ENCODE peak calls at places on chromosome 19, in six cellular contexts. M is mucosa of descending colon, B is hepatocyte, T is brain microvascular endothelial cell, H is cardiac fibroblast, W is AG09309. I is an unnamed sample.

GRCh38 chr19:32022946-32023832 is 322.2 kb upstream of the ZNF507 start:
- DNase-seq in M (no peak), B (no peak), T (no peak), H (no peak), W (no peak), I (no peak)

GRCh38 chr19:8180018-8180417 is 29.2 kb upstream of the CERS4 start:
- DNase-seq in M (no peak), B (no peak), T (no peak), H (no peak), W (no peak), I (no peak)

GRCh38 chr19:38125238-38125637 is 98.8 kb downstream of the DPF1 start:
- DNase-seq in M (no peak), B (no peak), T (no peak), H (no peak), W (no peak), I (no peak)

GRCh38 chr19:58366576-58367430 is 4.3 kb upstream of the ZNF497 start:
- DNase-seq in M (no peak), B (no peak), T (no peak), H (no peak), W (no peak), I (no peak)

GRCh38 chr19:42115705-42116104 is 16.5 kb downstream of the POU2F2 start:
- DNase-seq in M (no peak), B (no peak), T (no peak), H (no peak), W (no peak), I (no peak)

GRCh38 chr19:56678205-56678604 is 6.6 kb upstream of the ZNF835 start:
- DNase-seq in M (no peak), B (no peak), T (no peak), H (no peak), W (no peak), I (no peak)

GRCh38 chr19:17681505-17682125 is 6.5 kb downstream of the UNC13A start:
- DNase-seq in M (peak; percentile 30), B (peak; percentile 77), T (peak; percentile 31), H (peak; percentile 50), W (peak; percentile 10), I (peak; percentile 36)

GRCh38 chr19:35000647-35001501 is 751 bp downstream of the GRAMD1A start:
- DNase-seq in M (peak; percentile 59), B (peak; percentile 60), T (peak; percentile 31), H (peak; percentile 52), W (no peak), I (peak; percentile 55)

GRCh38 chr19:5041168-5042038 is 72.5 kb downstream of the KDM4B start:
- DNase-seq in M (no peak), B (no peak), T (no peak), H (no peak), W (no peak), I (no peak)

GRCh38 chr19:14577264-14577663 is 5.4 kb upstream of the NDUFB7 start:
- DNase-seq in M (no peak), B (no peak), T (no peak), H (no peak), W (no peak), I (no peak)

GRCh38 chr19:52190679-52191293 is 934 bp downstream of the PPP2R1A start:
- DNase-seq in M (peak; percentile 49), B (no peak), T (peak; percentile 10), H (peak; percentile 63), W (no peak), I (peak; percentile 38)

DNA sequence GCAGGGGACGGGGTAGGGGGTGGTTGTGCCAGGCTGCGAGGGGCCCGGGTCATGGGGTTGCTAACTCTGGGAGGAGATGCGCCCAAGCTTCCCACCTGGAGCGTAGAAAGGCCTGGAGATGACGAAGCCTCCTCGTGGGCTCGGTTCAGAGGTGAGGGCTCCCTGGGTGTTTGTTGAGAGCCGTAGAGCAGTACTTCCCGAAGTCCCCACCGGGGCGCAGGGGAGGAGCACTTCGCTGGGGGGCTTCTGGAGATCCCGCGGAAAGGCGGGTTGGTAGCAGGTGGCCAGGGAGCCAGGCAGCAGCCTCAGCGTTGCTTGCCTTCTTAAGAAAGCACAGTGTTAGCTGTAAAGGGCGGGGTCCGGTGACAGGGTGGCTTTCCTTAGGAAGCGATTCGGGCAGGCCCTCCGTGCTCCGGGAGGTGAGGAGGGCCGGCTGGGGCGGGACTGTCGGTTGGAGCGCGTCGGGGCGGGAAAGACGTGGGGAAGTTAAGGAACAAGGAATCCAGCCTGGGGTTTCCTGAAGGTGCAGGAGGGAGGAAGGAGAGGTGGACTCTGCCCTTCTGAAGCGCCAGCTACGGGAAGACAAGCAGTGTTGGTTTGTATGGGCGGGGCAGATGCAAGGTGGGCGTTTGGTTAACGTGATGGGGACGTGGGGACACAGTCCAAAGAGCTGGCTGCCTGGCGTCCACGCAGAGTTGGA is 3.3 kb downstream of the VSTM2B start:
- DNase-seq in M (no peak), B (peak; percentile 51), T (no peak), H (no peak), W (no peak), I (no peak)
- H3K4me3 ChIP-seq in M (no peak overlapping the region), B (no peak overlapping the region), T (no peak overlapping the region), H (no peak overlapping the region), W (no peak overlapping the region), I (no peak overlapping the region)

GRCh38 chr19:33766623-33767022 is 30.0 kb upstream of the KCTD15 start:
- DNase-seq in M (no peak), B (no peak), T (no peak), H (no peak), W (no peak), I (no peak)

GRCh38 chr19:33771308-33772101 is 25.2 kb upstream of the KCTD15 start:
- DNase-seq in M (peak; percentile 82), B (peak; percentile 88), T (peak; percentile 45), H (peak; percentile 73), W (no peak), I (peak; percentile 59)

GRCh38 chr19:33769208-33769607 is 27.5 kb upstream of the KCTD15 start:
- DNase-seq in M (no peak), B (no peak), T (no peak), H (no peak), W (no peak), I (no peak)

GRCh38 chr19:33770107-33770506 is 26.6 kb upstream of the KCTD15 start:
- DNase-seq in M (no peak), B (no peak), T (no peak), H (no peak), W (no peak), I (no peak)

GRCh38 chr19:33767898-33768413 is 28.7 kb upstream of the KCTD15 start:
- DNase-seq in M (peak; percentile 23), B (peak; percentile 80), T (no peak), H (peak; percentile 24), W (no peak), I (peak; percentile 15)
- TF ChIP-seq CTCF in M (no peak), B (peak; percentile 39), T (peak; percentile 50), H (peak; percentile 21), W (peak; percentile 37), I (no peak)

GRCh38 chr19:16459680-16460079 is 12.1 kb downstream of the EPS15L1 start:
- DNase-seq in M (no peak), B (no peak), T (no peak), H (no peak), W (no peak), I (no peak)
- H3K4me3 ChIP-seq in M (no peak overlapping the region), B (no peak overlapping the region), T (no peak overlapping the region), H (no peak overlapping the region), W (no peak overlapping the region), I (no peak overlapping the region)

GRCh38 chr19:49799798-49800376 is 13.2 kb downstream of the FUZ start:
- DNase-seq in M (no peak), B (no peak), T (no peak), H (no peak), W (no peak), I (no peak)
- TF ChIP-seq CTCF in M (no peak), B (no peak), T (peak; percentile 39), H (no peak), W (peak; percentile 18), I (no peak)

GRCh38 chr19:11797491-11797890 is 832 bp upstream of the ZNF491 start:
- DNase-seq in M (peak; percentile 97), B (peak; percentile 95), T (peak; percentile 64), H (peak; percentile 92), W (peak; percentile 52), I (peak; percentile 90)
- H3K4me3 ChIP-seq in M (no peak overlapping the region), B (no peak overlapping the region), T (no peak overlapping the region), H (no peak overlapping the region), W (no peak overlapping the region), I (no peak overlapping the region)